ENCODE peak calls at places on chromosome 1, in four cellular contexts. G is IMR-90, F is left lung, Y is choroid plexus epithelial cell. M is an unnamed sample.

GRCh38 chr1:178168535-178168934 is 74.6 kb downstream of the RASAL2 start:
- DNase-seq in G (peak), F (no peak), Y (peak), M (no peak)

GRCh38 chr1:230267338-230268065 is 158.6 kb downstream of the PGBD5 start:
- DNase-seq in G (no peak), F (peak), Y (no peak), M (no peak)

GRCh38 chr1:226111865-226112395 is 49.4 kb downstream of the H3-3A start:
- DNase-seq in G (no peak), F (no peak), Y (no peak), M (no peak)

GRCh38 chr1:81437649-81438048 is 363.1 kb upstream of the ADGRL2 start:
- DNase-seq in G (no peak), F (no peak), Y (no peak), M (no peak)

GRCh38 chr1:39501666-39502065 is 10.2 kb downstream of the BMP8A start:
- DNase-seq in G (peak), F (no peak), Y (no peak), M (no peak)

GRCh38 chr1:71351438-71351837 is 270.6 kb upstream of the ZRANB2 start:
- DNase-seq in G (peak), F (no peak), Y (peak), M (no peak)

GRCh38 chr1:248000169-248000568 is 13.3 kb upstream of the OR2L5 start:
- DNase-seq in G (no peak), F (no peak), Y (no peak), M (no peak)

GRCh38 chr1:228343211-228343661 is 63.4 kb downstream of the TRIM11 start:
- DNase-seq in G (no peak), F (peak), Y (no peak), M (peak)

GRCh38 chr1:23577056-23577985 is 18.0 kb upstream of the ID3 start:
- DNase-seq in G (peak), F (no peak), Y (peak), M (no peak)

GRCh38 chr1:27588256-27589232 is 15.4 kb downstream of the AHDC1 start:
- DNase-seq in G (peak), F (no peak), Y (peak), M (no peak)

GRCh38 chr1:236686815-236687160 is 489 bp downstream of the ACTN2 start:
- DNase-seq in G (no peak), F (no peak), Y (no peak), M (no peak)

GRCh38 chr1:27626031-27626935 is 8.7 kb downstream of the FGR start:
- DNase-seq in G (no peak), F (no peak), Y (no peak), M (no peak)

GRCh38 chr1:209641216-209642181 is 10.7 kb downstream of the LAMB3 start:
- DNase-seq in G (no peak), F (peak), Y (peak), M (no peak)

GRCh38 chr1:64515427-64515826 is 45.5 kb downstream of the CACHD1 start:
- DNase-seq in G (peak), F (peak), Y (peak), M (no peak)

GRCh38 chr1:6205849-6206845 is at the start of gene RNF207:
- DNase-seq in G (peak), F (peak), Y (peak), M (peak)

GRCh38 chr1:171788696-171789095 is 7.2 kb downstream of the METTL13 start:
- DNase-seq in G (peak), F (no peak), Y (peak), M (no peak)

GRCh38 chr1:225772848-225773247 is 4.8 kb upstream of the SRP9 start:
- DNase-seq in G (no peak), F (no peak), Y (no peak), M (no peak)

GRCh38 chr1:21749109-21749508 is 33.8 kb downstream of the USP48 start:
- DNase-seq in G (no peak), F (no peak), Y (no peak), M (no peak)

GRCh38 chr1:225860107-225860506 is 22.1 kb downstream of the TMEM63A start:
- DNase-seq in G (no peak), F (no peak), Y (no peak), M (no peak)

GRCh38 chr1:78060857-78061563 is 15.2 kb downstream of the GIPC2 start:
- DNase-seq in G (no peak), F (no peak), Y (no peak), M (no peak)

GRCh38 chr1:54645806-54646676 is 4.5 kb downstream of the MROH7 start:
- DNase-seq in G (peak), F (no peak), Y (no peak), M (no peak)

GRCh38 chr1:6468729-6469461 is 2.9 kb upstream of the TNFRSF25 start:
- DNase-seq in G (no peak), F (no peak), Y (no peak), M (no peak)

DNA sequence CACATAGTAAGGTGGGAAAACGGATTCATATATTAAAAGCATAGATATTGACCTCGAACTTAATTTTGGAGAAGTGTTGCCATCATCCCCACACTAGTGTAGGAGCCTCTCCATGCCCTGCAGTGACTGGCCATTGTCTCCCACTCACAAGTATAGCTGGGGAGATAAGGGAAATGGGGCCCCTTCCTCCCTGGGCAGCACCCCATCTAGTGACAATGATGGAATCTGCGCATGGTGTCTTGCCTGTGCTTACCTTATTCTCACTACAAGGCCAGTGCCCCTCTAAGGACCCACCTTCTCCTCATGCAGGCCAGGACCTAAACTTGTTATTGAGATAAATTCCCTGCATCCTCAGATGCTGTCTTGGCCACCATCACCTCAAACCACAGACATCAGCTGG is 374.9 kb downstream of the NTNG1 start:
- DNase-seq in G (no peak), F (no peak), Y (no peak), M (no peak)
- TF ChIP-seq CTCF in G (no peak), F (no peak), Y (no peak), M (no peak)

GRCh38 chr1:212301570-212301969 is 16.4 kb downstream of the PPP2R5A start:
- DNase-seq in G (no peak), F (no peak), Y (no peak), M (no peak)
- TF ChIP-seq CTCF in G (no peak), F (no peak), Y (no peak), M (no peak)

DNA sequence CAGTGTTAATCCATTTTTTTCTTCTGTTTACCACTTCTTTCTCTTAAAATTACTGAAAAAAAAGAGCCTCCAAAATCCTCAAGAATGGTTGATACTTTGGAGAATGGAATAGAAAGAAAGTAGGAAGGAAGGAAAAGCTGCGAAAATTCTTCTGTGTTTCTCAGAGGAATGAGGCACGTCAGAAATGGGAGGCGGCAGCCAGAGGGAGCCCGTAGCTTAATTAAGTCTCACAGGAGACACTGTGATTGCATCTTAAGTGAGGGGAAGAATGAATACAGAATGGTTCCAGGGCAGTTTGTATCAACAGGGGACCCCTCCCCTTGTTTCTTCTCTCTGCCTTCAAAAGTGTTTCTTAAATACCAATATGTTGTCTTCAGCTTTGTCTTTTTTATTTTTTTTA is 1099.5 kb downstream of the PLA2G4A start:
- DNase-seq in G (peak), F (no peak), Y (peak), M (no peak)
- TF ChIP-seq CTCF in G (peak), F (no peak), Y (peak), M (no peak)

GRCh38 chr1:110495926-110496600 is 22.9 kb downstream of the KCNA10 start:
- DNase-seq in G (peak), F (peak), Y (peak), M (peak)
- TF ChIP-seq CTCF in G (peak), F (peak), Y (peak), M (peak)

GRCh38 chr1:206935491-206936067 is 10.7 kb downstream of the PIGR start:
- DNase-seq in G (peak), F (no peak), Y (peak), M (no peak)
- TF ChIP-seq CTCF in G (peak), F (peak), Y (peak), M (no peak)

GRCh38 chr1:75425001-75425400 is 185.9 kb downstream of the SLC44A5 start:
- DNase-seq in G (no peak), F (no peak), Y (no peak), M (no peak)

GRCh38 chr1:75426688-75427087 is 184.2 kb downstream of the SLC44A5 start:
- DNase-seq in G (no peak), F (no peak), Y (no peak), M (no peak)

GRCh38 chr1:75423136-75423535 is 187.8 kb downstream of the SLC44A5 start:
- DNase-seq in G (no peak), F (no peak), Y (no peak), M (no peak)

DNA sequence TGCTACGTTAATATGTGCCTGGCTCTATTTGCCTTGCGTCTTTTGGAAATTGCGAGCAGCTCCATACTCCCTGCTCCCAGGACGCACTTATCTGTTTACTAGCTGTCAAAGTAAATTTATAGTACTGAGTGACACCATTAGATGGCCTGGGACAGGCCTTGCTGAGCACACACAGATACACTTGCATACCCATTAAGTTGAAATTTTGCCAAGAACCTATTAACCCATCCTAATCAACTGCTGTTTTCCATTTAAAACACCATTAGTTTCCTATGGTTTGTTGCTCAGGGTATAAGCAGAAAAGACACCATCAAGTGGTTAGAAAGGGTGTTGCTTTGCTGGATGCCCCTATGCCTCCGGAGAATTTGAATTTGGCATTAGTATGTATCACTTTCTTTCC is 187.3 kb downstream of the SLC44A5 start:
- DNase-seq in G (no peak), F (no peak), Y (no peak), M (no peak)
- TF ChIP-seq CTCF in G (no peak), F (no peak), Y (no peak), M (no peak)

GRCh38 chr1:193036337-193037047 is 22.7 kb downstream of the UCHL5 start:
- DNase-seq in G (no peak), F (no peak), Y (no peak), M (no peak)

GRCh38 chr1:193033610-193034009 is 25.6 kb downstream of the UCHL5 start:
- DNase-seq in G (no peak), F (no peak), Y (no peak), M (no peak)

DNA sequence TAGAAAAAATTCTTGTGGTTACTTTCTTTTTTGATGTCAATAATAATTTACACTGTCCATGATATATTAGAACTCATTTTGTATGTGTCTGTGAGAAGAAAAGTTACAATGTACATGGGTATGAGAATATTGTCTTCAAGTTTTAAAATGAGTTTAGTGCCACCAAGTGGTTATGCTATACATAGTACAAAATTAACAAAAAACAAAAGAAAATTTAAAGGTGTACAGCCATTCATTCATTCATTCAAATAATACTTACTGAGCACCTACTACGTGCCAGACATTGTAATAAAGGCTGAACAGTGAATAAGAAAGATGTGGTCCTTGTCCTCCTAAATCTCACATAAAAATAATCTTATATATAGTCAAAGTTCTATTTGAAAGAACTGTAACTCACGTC is 27.7 kb downstream of the UCHL5 start:
- DNase-seq in G (peak), F (no peak), Y (peak), M (no peak)
- TF ChIP-seq CTCF in G (peak), F (no peak), Y (peak), M (peak)

GRCh38 chr1:4395158-4395557 is 259.3 kb upstream of the AJAP1 start:
- DNase-seq in G (no peak), F (no peak), Y (no peak), M (no peak)

GRCh38 chr1:4394366-4394765 is 260.0 kb upstream of the AJAP1 start:
- DNase-seq in G (no peak), F (no peak), Y (no peak), M (no peak)

GRCh38 chr1:4395676-4396075 is 258.7 kb upstream of the AJAP1 start:
- DNase-seq in G (no peak), F (no peak), Y (no peak), M (no peak)

GRCh38 chr1:4396571-4396970 is 257.8 kb upstream of the AJAP1 start:
- DNase-seq in G (no peak), F (no peak), Y (no peak), M (no peak)

DNA sequence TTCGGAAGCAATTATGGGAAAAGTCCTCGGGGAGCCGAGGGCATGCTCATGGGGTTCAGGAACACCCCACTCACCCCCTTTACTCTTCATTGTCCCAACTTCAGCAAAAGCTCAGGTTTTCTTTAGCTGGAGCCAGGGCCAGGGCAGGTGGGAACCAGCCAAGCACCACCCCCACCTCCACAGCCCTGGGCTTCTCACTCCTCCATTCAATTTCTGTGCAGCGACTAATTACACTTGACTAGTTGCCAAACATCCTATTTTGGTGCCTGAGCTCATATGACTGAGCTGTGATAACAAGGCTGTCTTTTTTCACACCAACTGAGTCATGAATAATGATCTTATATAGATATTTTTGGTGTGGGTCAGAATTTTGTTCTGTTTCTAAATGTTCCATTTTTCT is 257.2 kb upstream of the AJAP1 start:
- DNase-seq in G (no peak), F (no peak), Y (no peak), M (no peak)
- TF ChIP-seq CTCF in G (no peak), F (no peak), Y (no peak), M (no peak)

GRCh38 chr1:234188454-234188792 is 184.8 kb upstream of the COA6 start:
- DNase-seq in G (no peak), F (no peak), Y (no peak), M (no peak)
- TF ChIP-seq CTCF in G (no peak), F (no peak), Y (no peak), M (no peak)

GRCh38 chr1:11151134-11151533 is 38.0 kb upstream of the ANGPTL7 start:
- DNase-seq in G (no peak), F (no peak), Y (no peak), M (no peak)
- TF ChIP-seq CTCF in G (no peak), F (no peak), Y (no peak), M (no peak)

M was measured in natural killer cell.